ENCODE peak calls at places on chromosome 6, in seven cellular contexts. One of them, this sample, is unnamed.

GRCh38 chr6:130320908-130321307 is 44.9 kb upstream of the TMEM200A start:
- DNase-seq in adrenal gland: no peak
- DNase-seq in stomach: no peak
- DNase-seq in epithelial cell of esophagus: peak
- DNase-seq in ascending aorta: no peak
- DNase-seq in H1: no peak
- DNase-seq in tibial artery: no peak
- DNase-seq in this sample: no peak

GRCh38 chr6:137764464-137764863 is 102.6 kb upstream of the TNFAIP3 start:
- DNase-seq in adrenal gland: no peak
- DNase-seq in stomach: no peak
- DNase-seq in epithelial cell of esophagus: peak
- DNase-seq in ascending aorta: no peak
- DNase-seq in H1: no peak
- DNase-seq in tibial artery: no peak
- DNase-seq in this sample: no peak

GRCh38 chr6:107509506-107509905 is 19.6 kb downstream of the SOBP start:
- DNase-seq in adrenal gland: peak
- DNase-seq in stomach: peak
- DNase-seq in epithelial cell of esophagus: peak
- DNase-seq in ascending aorta: no peak
- DNase-seq in H1: no peak
- DNase-seq in tibial artery: no peak
- DNase-seq in this sample: no peak

GRCh38 chr6:30555428-30556005 is 772 bp downstream of the GNL1 start:
- DNase-seq in adrenal gland: peak
- DNase-seq in stomach: peak
- DNase-seq in epithelial cell of esophagus: peak
- DNase-seq in ascending aorta: peak
- DNase-seq in H1: no peak
- DNase-seq in tibial artery: peak
- DNase-seq in this sample: no peak

GRCh38 chr6:170088349-170088951 is 202.4 kb downstream of the DLL1 start:
- DNase-seq in adrenal gland: no peak
- DNase-seq in stomach: peak
- DNase-seq in epithelial cell of esophagus: no peak
- DNase-seq in ascending aorta: no peak
- DNase-seq in H1: no peak
- DNase-seq in tibial artery: peak
- DNase-seq in this sample: no peak

GRCh38 chr6:45663181-45664180 is 285.7 kb upstream of the SUPT3H start:
- DNase-seq in adrenal gland: no peak
- DNase-seq in stomach: no peak
- DNase-seq in epithelial cell of esophagus: no peak
- DNase-seq in ascending aorta: no peak
- DNase-seq in H1: no peak
- DNase-seq in tibial artery: no peak
- DNase-seq in this sample: no peak

GRCh38 chr6:56087421-56087820 is 160.0 kb downstream of the COL21A1 start:
- DNase-seq in adrenal gland: no peak
- DNase-seq in stomach: no peak
- DNase-seq in epithelial cell of esophagus: no peak
- DNase-seq in ascending aorta: no peak
- DNase-seq in H1: no peak
- DNase-seq in tibial artery: no peak
- DNase-seq in this sample: no peak

GRCh38 chr6:31114540-31114876 is at the start of gene PSORS1C1:
- DNase-seq in adrenal gland: peak
- DNase-seq in stomach: peak
- DNase-seq in epithelial cell of esophagus: peak
- DNase-seq in ascending aorta: peak
- DNase-seq in H1: no peak
- DNase-seq in tibial artery: peak
- DNase-seq in this sample: no peak

GRCh38 chr6:45728674-45729073 is 287.0 kb downstream of the CLIC5 start:
- DNase-seq in adrenal gland: peak
- DNase-seq in stomach: no peak
- DNase-seq in epithelial cell of esophagus: peak
- DNase-seq in ascending aorta: no peak
- DNase-seq in H1: no peak
- DNase-seq in tibial artery: no peak
- DNase-seq in this sample: no peak

GRCh38 chr6:25746968-25747367 is 7.6 kb upstream of the SLC17A4 start:
- DNase-seq in adrenal gland: no peak
- DNase-seq in stomach: no peak
- DNase-seq in epithelial cell of esophagus: no peak
- DNase-seq in ascending aorta: no peak
- DNase-seq in H1: no peak
- DNase-seq in tibial artery: no peak
- DNase-seq in this sample: no peak

GRCh38 chr6:7617954-7618764 is 28.2 kb downstream of the SNRNP48 start:
- DNase-seq in adrenal gland: peak
- DNase-seq in stomach: no peak
- DNase-seq in epithelial cell of esophagus: peak
- DNase-seq in ascending aorta: peak
- DNase-seq in H1: no peak
- DNase-seq in tibial artery: peak
- DNase-seq in this sample: peak

GRCh38 chr6:154347981-154348380 is 8.6 kb downstream of the IPCEF1 start:
- DNase-seq in adrenal gland: no peak
- DNase-seq in stomach: no peak
- DNase-seq in epithelial cell of esophagus: no peak
- DNase-seq in ascending aorta: no peak
- DNase-seq in H1: no peak
- DNase-seq in tibial artery: no peak
- DNase-seq in this sample: no peak

GRCh38 chr6:52693777-52694176 is 22.9 kb downstream of the TMEM14A start:
- DNase-seq in adrenal gland: no peak
- DNase-seq in stomach: no peak
- DNase-seq in epithelial cell of esophagus: no peak
- DNase-seq in ascending aorta: no peak
- DNase-seq in H1: no peak
- DNase-seq in tibial artery: no peak
- DNase-seq in this sample: no peak

GRCh38 chr6:83518946-83519489 is 6.7 kb downstream of the PRSS35 start:
- DNase-seq in adrenal gland: no peak
- DNase-seq in stomach: no peak
- DNase-seq in epithelial cell of esophagus: no peak
- DNase-seq in ascending aorta: no peak
- DNase-seq in H1: no peak
- DNase-seq in tibial artery: no peak
- DNase-seq in this sample: no peak

GRCh38 chr6:131208787-131209186 is 73.5 kb downstream of the AKAP7 start:
- DNase-seq in adrenal gland: no peak
- DNase-seq in stomach: no peak
- DNase-seq in epithelial cell of esophagus: peak
- DNase-seq in ascending aorta: no peak
- DNase-seq in H1: no peak
- DNase-seq in tibial artery: no peak
- DNase-seq in this sample: no peak

GRCh38 chr6:7841781-7842468 is 68.7 kb downstream of the TXNDC5 start:
- DNase-seq in adrenal gland: no peak
- DNase-seq in stomach: no peak
- DNase-seq in epithelial cell of esophagus: no peak
- DNase-seq in ascending aorta: no peak
- DNase-seq in H1: no peak
- DNase-seq in tibial artery: no peak
- DNase-seq in this sample: no peak

GRCh38 chr6:84220809-84221409 is 6.5 kb downstream of the CEP162 start:
- DNase-seq in adrenal gland: no peak
- DNase-seq in stomach: no peak
- DNase-seq in epithelial cell of esophagus: peak
- DNase-seq in ascending aorta: no peak
- DNase-seq in H1: no peak
- DNase-seq in tibial artery: no peak
- DNase-seq in this sample: no peak

GRCh38 chr6:25489399-25489798 is 162.6 kb upstream of the SCGN start:
- DNase-seq in adrenal gland: no peak
- DNase-seq in stomach: no peak
- DNase-seq in epithelial cell of esophagus: no peak
- DNase-seq in ascending aorta: no peak
- DNase-seq in H1: no peak
- DNase-seq in tibial artery: no peak
- DNase-seq in this sample: no peak

GRCh38 chr6:7697820-7698623 is 27.9 kb upstream of the BMP6 start:
- DNase-seq in adrenal gland: peak
- DNase-seq in stomach: peak
- DNase-seq in epithelial cell of esophagus: peak
- DNase-seq in ascending aorta: no peak
- DNase-seq in H1: no peak
- DNase-seq in tibial artery: peak
- DNase-seq in this sample: no peak

GRCh38 chr6:3744211-3744900 is 7.2 kb downstream of the PXDC1 start:
- DNase-seq in adrenal gland: no peak
- DNase-seq in stomach: no peak
- DNase-seq in epithelial cell of esophagus: no peak
- DNase-seq in ascending aorta: no peak
- DNase-seq in H1: no peak
- DNase-seq in tibial artery: peak
- DNase-seq in this sample: no peak

GRCh38 chr6:3386374-3386857 is 70.4 kb downstream of the SLC22A23 start:
- DNase-seq in adrenal gland: no peak
- DNase-seq in stomach: peak
- DNase-seq in epithelial cell of esophagus: no peak
- DNase-seq in ascending aorta: no peak
- DNase-seq in H1: no peak
- DNase-seq in tibial artery: no peak
- DNase-seq in this sample: no peak

GRCh38 chr6:36326351-36326995 is 10.2 kb downstream of the BNIP5 start:
- DNase-seq in adrenal gland: no peak
- DNase-seq in stomach: no peak
- DNase-seq in epithelial cell of esophagus: no peak
- DNase-seq in ascending aorta: no peak
- DNase-seq in H1: no peak
- DNase-seq in tibial artery: no peak
- DNase-seq in this sample: no peak

GRCh38 chr6:28207244-28208179 is 17.6 kb upstream of the ZSCAN9 start:
- DNase-seq in adrenal gland: no peak
- DNase-seq in stomach: no peak
- DNase-seq in epithelial cell of esophagus: peak
- DNase-seq in ascending aorta: no peak
- DNase-seq in H1: no peak
- DNase-seq in tibial artery: no peak
- DNase-seq in this sample: no peak

DNA sequence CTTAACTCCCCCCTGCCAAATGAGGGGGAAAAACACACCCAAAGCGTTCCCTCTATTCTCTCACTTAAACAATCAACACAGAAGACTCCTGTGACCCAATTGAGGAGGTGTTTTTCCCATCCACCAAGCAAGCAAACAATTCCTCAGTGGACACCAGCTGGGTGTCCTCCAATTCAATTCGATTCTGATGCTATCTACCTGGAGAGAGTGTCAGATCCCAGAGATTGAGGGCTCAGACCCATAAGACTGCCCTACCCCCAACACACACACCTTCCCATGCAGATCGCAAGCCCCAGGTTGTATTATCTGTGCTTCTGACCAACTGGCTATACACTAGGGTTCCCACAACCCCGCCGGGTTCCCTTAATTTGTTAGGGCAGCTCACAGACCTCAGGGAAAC is 36.8 kb downstream of the MYLIP start:
- DNase-seq in adrenal gland: no peak
- DNase-seq in stomach: no peak
- DNase-seq in epithelial cell of esophagus: no peak
- DNase-seq in ascending aorta: no peak
- DNase-seq in H1: no peak
- DNase-seq in tibial artery: no peak
- DNase-seq in this sample: no peak
- H3K4me3 ChIP-seq in adrenal gland: no peak
- H3K4me3 ChIP-seq in stomach: no peak
- H3K4me3 ChIP-seq in epithelial cell of esophagus: no peak
- H3K4me3 ChIP-seq in ascending aorta: no peak
- H3K4me3 ChIP-seq in H1: no peak
- H3K4me3 ChIP-seq in tibial artery: no peak
- H3K4me3 ChIP-seq in this sample: no peak

GRCh38 chr6:41732601-41733348 is 2.6 kb downstream of the TFEB start:
- DNase-seq in adrenal gland: no peak
- DNase-seq in stomach: peak
- DNase-seq in epithelial cell of esophagus: peak
- DNase-seq in ascending aorta: no peak
- DNase-seq in H1: no peak
- DNase-seq in tibial artery: no peak
- DNase-seq in this sample: no peak
- H3K4me3 ChIP-seq in adrenal gland: no peak
- H3K4me3 ChIP-seq in stomach: peak
- H3K4me3 ChIP-seq in epithelial cell of esophagus: peak
- H3K4me3 ChIP-seq in ascending aorta: peak
- H3K4me3 ChIP-seq in H1: peak
- H3K4me3 ChIP-seq in tibial artery: peak
- H3K4me3 ChIP-seq in this sample: peak

GRCh38 chr6:33073431-33073871 is at the start of gene HLA-DPA1:
- DNase-seq in adrenal gland: peak
- DNase-seq in stomach: peak
- DNase-seq in epithelial cell of esophagus: peak
- DNase-seq in ascending aorta: no peak
- DNase-seq in H1: no peak
- DNase-seq in tibial artery: peak
- DNase-seq in this sample: no peak
- H3K4me3 ChIP-seq in adrenal gland: peak
- H3K4me3 ChIP-seq in stomach: peak
- H3K4me3 ChIP-seq in epithelial cell of esophagus: no peak
- H3K4me3 ChIP-seq in ascending aorta: peak
- H3K4me3 ChIP-seq in H1: no peak
- H3K4me3 ChIP-seq in tibial artery: peak
- H3K4me3 ChIP-seq in this sample: peak

GRCh38 chr6:133062702-133063319 is 178.3 kb upstream of the EYA4 start:
- DNase-seq in adrenal gland: no peak
- DNase-seq in stomach: no peak
- DNase-seq in epithelial cell of esophagus: no peak
- DNase-seq in ascending aorta: no peak
- DNase-seq in H1: no peak
- DNase-seq in tibial artery: no peak
- DNase-seq in this sample: no peak

GRCh38 chr6:133052465-133052864 is 188.7 kb upstream of the EYA4 start:
- DNase-seq in adrenal gland: no peak
- DNase-seq in stomach: no peak
- DNase-seq in epithelial cell of esophagus: no peak
- DNase-seq in ascending aorta: no peak
- DNase-seq in H1: no peak
- DNase-seq in tibial artery: no peak
- DNase-seq in this sample: no peak

GRCh38 chr6:133055527-133055966 is 185.6 kb upstream of the EYA4 start:
- DNase-seq in adrenal gland: no peak
- DNase-seq in stomach: no peak
- DNase-seq in epithelial cell of esophagus: no peak
- DNase-seq in ascending aorta: no peak
- DNase-seq in H1: peak
- DNase-seq in tibial artery: no peak
- DNase-seq in this sample: no peak

GRCh38 chr6:133062077-133062476 is 179.1 kb upstream of the EYA4 start:
- DNase-seq in adrenal gland: peak
- DNase-seq in stomach: no peak
- DNase-seq in epithelial cell of esophagus: no peak
- DNase-seq in ascending aorta: no peak
- DNase-seq in H1: no peak
- DNase-seq in tibial artery: no peak
- DNase-seq in this sample: no peak

DNA sequence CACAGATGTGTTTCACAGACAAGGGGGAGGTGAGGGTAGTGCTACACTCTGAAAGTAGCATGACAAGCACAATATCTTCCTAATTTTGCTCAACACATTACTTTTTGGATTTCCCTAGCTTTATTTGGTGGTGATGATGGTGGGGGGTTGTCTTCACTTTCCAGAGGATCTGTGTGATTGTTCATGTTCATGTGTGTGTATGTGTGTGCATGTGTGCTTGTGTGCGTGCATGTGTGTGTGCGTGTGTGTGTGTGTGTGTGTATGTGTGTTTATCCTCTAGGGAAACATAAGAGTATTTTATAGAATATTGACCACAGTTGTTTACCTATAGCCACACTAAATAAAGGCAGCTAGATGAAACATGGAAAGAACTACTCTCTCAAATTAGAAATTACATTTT is 183.8 kb upstream of the EYA4 start:
- DNase-seq in adrenal gland: no peak
- DNase-seq in stomach: no peak
- DNase-seq in epithelial cell of esophagus: no peak
- DNase-seq in ascending aorta: no peak
- DNase-seq in H1: no peak
- DNase-seq in tibial artery: no peak
- DNase-seq in this sample: no peak
- H3K4me3 ChIP-seq in adrenal gland: no peak
- H3K4me3 ChIP-seq in stomach: no peak
- H3K4me3 ChIP-seq in epithelial cell of esophagus: no peak
- H3K4me3 ChIP-seq in ascending aorta: no peak
- H3K4me3 ChIP-seq in H1: no peak
- H3K4me3 ChIP-seq in tibial artery: no peak
- H3K4me3 ChIP-seq in this sample: no peak